ENCODE peak calls at places on chromosomes 4 and X, in six cellular contexts. J, E, W, A, V and D are unnamed samples.

GRCh38 chr4:687048-687974 is 1.6 kb downstream of the SLC49A3 start:
- DNase-seq in W (no peak), A (peak), J (no peak), E (no peak), V (peak), D (no peak)

GRCh38 chr4:158176108-158176507 is 3.3 kb upstream of the GASK1B start:
- DNase-seq in J (no peak), W (no peak), A (peak), E (no peak), V (no peak), D (no peak)

GRCh38 chr4:10456270-10457254 is 664 bp downstream of the ZNF518B start:
- DNase-seq in A (peak), J (no peak), E (peak), V (peak), W (peak), D (peak)

GRCh38 chr4:35102111-35102510 is 1142.2 kb downstream of the ARAP2 start:
- DNase-seq in W (no peak), A (no peak), V (no peak), J (no peak), E (no peak), D (no peak)

GRCh38 chr4:105373324-105373723 is 100.5 kb downstream of the PPA2 start:
- DNase-seq in W (no peak), V (no peak), J (no peak), E (no peak), A (no peak), D (no peak)

GRCh38 chr4:114320126-114320525 is 278.5 kb upstream of the UGT8 start:
- DNase-seq in A (no peak), V (no peak), W (no peak), E (no peak), J (no peak), D (no peak)

GRCh38 chrX:139639253-139639652 is 68.7 kb downstream of the MCF2 start:
- DNase-seq in J (no peak), W (no peak), E (no peak), V (no peak), A (no peak), D (no peak)

GRCh38 chr4:76640252-76640925 is 205.4 kb downstream of the SHROOM3 start:
- DNase-seq in W (no peak), J (no peak), E (no peak), A (peak), V (no peak), D (no peak)

GRCh38 chr4:82469776-82470345 is 39.5 kb downstream of the ENOPH1 start:
- DNase-seq in W (no peak), A (no peak), J (no peak), E (no peak), V (no peak), D (no peak)

GRCh38 chrX:112513154-112513553 is 166.6 kb downstream of the LHFPL1 start:
- DNase-seq in J (no peak), W (no peak), E (no peak), A (no peak), V (no peak), D (no peak)

GRCh38 chrX:49270249-49270921 is 792 bp downstream of the PPP1R3F start:
- DNase-seq in W (no peak), E (no peak), A (no peak), J (no peak), V (peak), D (peak)

GRCh38 chr4:3287972-3288570 is 4.8 kb upstream of the RGS12 start:
- DNase-seq in E (peak), W (no peak), J (no peak), V (no peak), A (no peak), D (no peak)

GRCh38 chr4:81600511-81601269 is 129.0 kb upstream of the RASGEF1B start:
- DNase-seq in W (no peak), E (no peak), V (no peak), J (no peak), A (no peak), D (no peak)

GRCh38 chr4:38089961-38090360 is 129.8 kb downstream of the PTTG2 start:
- DNase-seq in A (no peak), E (no peak), V (no peak), J (no peak), W (no peak), D (no peak)

GRCh38 chrX:13863326-13863725 is 46.4 kb upstream of the GPM6B start:
- DNase-seq in W (no peak), E (no peak), V (no peak), A (no peak), J (no peak), D (no peak)

GRCh38 chrX:103369479-103369878 is 6.9 kb upstream of the BEX3 start:
- DNase-seq in W (no peak), A (no peak), E (no peak), J (no peak), V (no peak), D (no peak)

GRCh38 chrX:154417157-154417556 is 5.8 kb downstream of the TAFAZZIN start:
- DNase-seq in E (no peak), V (no peak), J (no peak), W (no peak), A (no peak), D (no peak)

GRCh38 chr4:43089730-43090129 is 197.2 kb downstream of the GRXCR1 start:
- DNase-seq in A (no peak), V (peak), J (no peak), W (no peak), E (no peak), D (no peak)

GRCh38 chrX:7330971-7331746 is 183.2 kb upstream of the PUDP start:
- DNase-seq in E (no peak), A (no peak), W (no peak), J (no peak), V (peak), D (no peak)

GRCh38 chr4:128229458-128229805 is 58.2 kb downstream of the PGRMC2 start:
- DNase-seq in W (no peak), A (no peak), E (no peak), V (no peak), J (no peak), D (no peak)

GRCh38 chr4:1023895-1024740 is 12.7 kb downstream of the FGFRL1 start:
- DNase-seq in E (no peak), A (no peak), J (no peak), V (no peak), W (no peak), D (no peak)

GRCh38 chr4:183757105-183757504 is 98.0 kb downstream of the TRAPPC11 start:
- DNase-seq in W (no peak), V (no peak), E (no peak), J (no peak), A (no peak), D (no peak)

GRCh38 chr4:86439293-86439692 is 79.4 kb upstream of the MAPK10 start:
- DNase-seq in W (no peak), A (no peak), J (no peak), E (no peak), V (no peak), D (no peak)

GRCh38 chr4:157043131-157043530 is 32.8 kb upstream of the GLRB start:
- DNase-seq in A (no peak), V (no peak), J (no peak), W (no peak), E (no peak), D (no peak)

GRCh38 chr4:21327976-21328700 is 620.4 kb downstream of the KCNIP4 start:
- DNase-seq in W (no peak), J (no peak), A (no peak), E (no peak), V (no peak), D (no peak)

GRCh38 chrX:151153086-151153485 is 23.3 kb upstream of the GPR50 start:
- DNase-seq in E (no peak), A (no peak), V (no peak), J (no peak), W (no peak), D (no peak)

GRCh38 chrX:56766554-56767412 is 37.7 kb downstream of the NBDY start:
- DNase-seq in W (no peak), V (peak), E (no peak), J (no peak), A (no peak), D (peak)

GRCh38 chr4:84481077-84481878 is 17.8 kb downstream of the NKX6-1 start:
- DNase-seq in V (no peak), A (no peak), W (no peak), E (no peak), J (no peak), D (no peak)

GRCh38 chr4:139243448-139244365 is 36.3 kb downstream of the MGARP start:
- DNase-seq in E (no peak), J (no peak), V (no peak), A (no peak), W (no peak), D (no peak)

GRCh38 chr4:70945046-70945445 is 42.9 kb downstream of the MOB1B start:
- DNase-seq in J (no peak), W (no peak), A (no peak), V (no peak), E (no peak), D (no peak)